ENCODE peak calls at places on chromosomes 12 and 14, in five cellular contexts. A is Calu3, R is neural crest cell, I is AG04450, S is astrocyte of the hippocampus. E is an unnamed sample.
A peak's percentile ranks its signal among the peaks of the same experiment; 100 is the strongest.

GRCh38 chr12:130281157-130281799 is 56.4 kb upstream of the PIWIL1 start:
- DNase-seq in A (no peak), R (peak; percentile 63), I (no peak), S (no peak), E (no peak)

GRCh38 chr12:1691123-1692007 is 495 bp downstream of the ADIPOR2 start:
- DNase-seq in A (peak; percentile 37), R (no peak), I (no peak), S (no peak), E (peak; percentile 35)

GRCh38 chr12:110804406-110804805 is 42.4 kb upstream of the CCDC63 start:
- DNase-seq in A (no peak), R (no peak), I (no peak), S (no peak), E (no peak)

GRCh38 chr12:116150001-116150400 is 127.5 kb downstream of the MED13L start:
- DNase-seq in A (no peak), R (no peak), I (no peak), S (peak; percentile 60), E (no peak)

GRCh38 chr12:34186492-34186891 is 164.2 kb downstream of the ALG10 start:
- DNase-seq in A (no peak), R (no peak), I (no peak), S (no peak), E (no peak)

GRCh38 chr14:79721399-79722084 is 489.8 kb downstream of the DIO2 start:
- DNase-seq in A (no peak), R (no peak), I (no peak), S (no peak), E (no peak)

GRCh38 chr14:99562848-99563748 is 40.9 kb downstream of the CCDC85C start:
- DNase-seq in A (peak; percentile 93), R (peak; percentile 82), I (peak; percentile 39), S (peak; percentile 96), E (peak; percentile 84)

GRCh38 chr12:117805865-117806264 is 162.9 kb downstream of the KSR2 start:
- DNase-seq in A (no peak), R (no peak), I (no peak), S (no peak), E (no peak)

GRCh38 chr12:19946549-19946948 is 421.8 kb upstream of the PDE3A start:
- DNase-seq in A (peak; percentile 15), R (no peak), I (peak; percentile 81), S (peak; percentile 92), E (no peak)

GRCh38 chr12:115946867-115947695 is 330.4 kb downstream of the MED13L start:
- DNase-seq in A (no peak), R (no peak), I (no peak), S (no peak), E (no peak)

GRCh38 chr12:16348435-16349131 is 1.1 kb downstream of the MGST1 start:
- DNase-seq in A (no peak), R (no peak), I (no peak), S (peak; percentile 5), E (no peak)

GRCh38 chr14:64536488-64537245 is 3.9 kb upstream of the HSPA2 start:
- DNase-seq in A (no peak), R (no peak), I (peak; percentile 4), S (peak; percentile 52), E (no peak)

GRCh38 chr12:131687346-131688125 is 23.4 kb upstream of the SFSWAP start:
- DNase-seq in A (no peak), R (no peak), I (no peak), S (no peak), E (no peak)

GRCh38 chr14:77965919-77966435 is 166.1 kb downstream of the ADCK1 start:
- DNase-seq in A (peak; percentile 34), R (no peak), I (no peak), S (peak; percentile 69), E (no peak)

GRCh38 chr12:34395056-34396005 is 373.0 kb downstream of the ALG10 start:
- DNase-seq in A (no peak), R (no peak), I (no peak), S (no peak), E (peak; percentile 21)

GRCh38 chr12:69698769-69699540 is at the start of gene BEST3:
- DNase-seq in A (no peak), R (no peak), I (no peak), S (no peak), E (no peak)

GRCh38 chr12:122394626-122395194 is 27.8 kb downstream of the CLIP1 start:
- DNase-seq in A (no peak), R (no peak), I (no peak), S (peak; percentile 7), E (no peak)

GRCh38 chr14:38930022-38930421 is 173.0 kb downstream of the SEC23A start:
- DNase-seq in A (no peak), R (no peak), I (no peak), S (no peak), E (no peak)

GRCh38 chr12:75455839-75456238 is 24.7 kb upstream of the GLIPR1 start:
- DNase-seq in A (no peak), R (no peak), I (no peak), S (no peak), E (no peak)

GRCh38 chr12:57574795-57575194 is 16.2 kb upstream of the PIP4K2C start:
- DNase-seq in A (no peak), R (no peak), I (no peak), S (no peak), E (no peak)

GRCh38 chr12:101773560-101774206 is 34.4 kb upstream of the SYCP3 start:
- DNase-seq in A (peak; percentile 70), R (peak; percentile 58), I (peak; percentile 34), S (peak; percentile 78), E (peak; percentile 66)

GRCh38 chr12:6034596-6034995 is 89.5 kb upstream of the ANO2 start:
- DNase-seq in A (no peak), R (no peak), I (no peak), S (no peak), E (no peak)

GRCh38 chr12:74537126-74537706 is 419 bp upstream of the ATXN7L3B start:
- DNase-seq in A (no peak), R (no peak), I (peak; percentile 10), S (peak; percentile 62), E (no peak)

GRCh38 chr12:46269429-46270241 is 792 bp upstream of the SLC38A1 start:
- DNase-seq in A (peak; percentile 48), R (peak; percentile 21), I (no peak), S (no peak), E (no peak)

GRCh38 chr14:93023039-93023438 is 92.7 kb downstream of the ITPK1 start:
- DNase-seq in A (no peak), R (no peak), I (no peak), S (no peak), E (no peak)

GRCh38 chr12:82517808-82518207 is 159.5 kb downstream of the METTL25 start:
- DNase-seq in A (peak; percentile 21), R (no peak), I (no peak), S (no peak), E (no peak)

GRCh38 chr12:114710151-114710550 is 26.2 kb upstream of the TBX3 start:
- DNase-seq in A (no peak), R (no peak), I (no peak), S (no peak), E (no peak)